ENCODE peak calls at places on chromosomes 2 and 18, in six cellular contexts. U, H, P, X, K and V are unnamed samples.

GRCh38 chr2:47029737-47030524 is 114.3 kb upstream of the MCFD2 start:
- DNase-seq in U (no peak), H (no peak), P (peak), X (no peak), K (no peak), V (no peak)

GRCh38 chr18:64639536-64639935 is 490.6 kb upstream of the LINC00305 start:
- DNase-seq in U (no peak), H (no peak), P (no peak), X (no peak), K (no peak), V (no peak)

GRCh38 chr2:65438137-65438899 is 5.9 kb upstream of the SPRED2 start:
- DNase-seq in U (no peak), H (no peak), P (no peak), X (no peak), K (no peak), V (no peak)

GRCh38 chr2:54634564-54635511 is 88.6 kb upstream of the EML6 start:
- DNase-seq in U (peak), H (peak), P (peak), X (peak), K (no peak), V (no peak)

GRCh38 chr18:28408528-28408927 is 231.6 kb upstream of the CDH2 start:
- DNase-seq in U (no peak), H (no peak), P (no peak), X (no peak), K (no peak), V (no peak)

GRCh38 chr2:16664052-16664731 is 1.4 kb downstream of the CYRIA start:
- DNase-seq in U (peak), H (no peak), P (peak), X (peak), K (no peak), V (no peak)

GRCh38 chr2:965640-966147 is 15.0 kb downstream of the SNTG2 start:
- DNase-seq in U (no peak), H (no peak), P (no peak), X (no peak), K (no peak), V (no peak)

GRCh38 chr18:70931942-70932814 is 643.3 kb downstream of the SOCS6 start:
- DNase-seq in U (peak), H (no peak), P (peak), X (peak), K (no peak), V (no peak)

GRCh38 chr2:25073025-25073424 is 31.1 kb downstream of the EFR3B start:
- DNase-seq in U (no peak), H (no peak), P (no peak), X (no peak), K (no peak), V (no peak)

GRCh38 chr2:74573747-74574562 is 19.4 kb downstream of the DOK1 start:
- DNase-seq in U (peak), H (no peak), P (no peak), X (peak), K (peak), V (no peak)

GRCh38 chr2:179248024-179248348 is 16.6 kb downstream of the SESTD1 start:
- DNase-seq in U (no peak), H (no peak), P (no peak), X (no peak), K (no peak), V (no peak)

GRCh38 chr2:157480182-157480961 is 36.5 kb upstream of the CYTIP start:
- DNase-seq in U (peak), H (no peak), P (no peak), X (peak), K (no peak), V (peak)

GRCh38 chr2:109321570-109321969 is 192.6 kb downstream of the SH3RF3 start:
- DNase-seq in U (no peak), H (no peak), P (no peak), X (peak), K (no peak), V (no peak)

GRCh38 chr2:62787381-62787780 is 81.9 kb downstream of the EHBP1 start:
- DNase-seq in U (peak), H (no peak), P (peak), X (peak), K (no peak), V (no peak)

GRCh38 chr18:68263481-68263880 is 451.4 kb downstream of the TMX3 start:
- DNase-seq in U (no peak), H (no peak), P (no peak), X (peak), K (no peak), V (no peak)

GRCh38 chr2:54065411-54065810 is 50.0 kb upstream of the ACYP2 start:
- DNase-seq in U (no peak), H (no peak), P (no peak), X (peak), K (no peak), V (peak)

GRCh38 chr2:60515751-60516226 is 37.7 kb downstream of the BCL11A start:
- DNase-seq in U (peak), H (no peak), P (no peak), X (peak), K (no peak), V (peak)
- TF ChIP-seq CTCF in U (peak), H (no peak), P (no peak), X (peak), K (no peak), V (peak)

DNA sequence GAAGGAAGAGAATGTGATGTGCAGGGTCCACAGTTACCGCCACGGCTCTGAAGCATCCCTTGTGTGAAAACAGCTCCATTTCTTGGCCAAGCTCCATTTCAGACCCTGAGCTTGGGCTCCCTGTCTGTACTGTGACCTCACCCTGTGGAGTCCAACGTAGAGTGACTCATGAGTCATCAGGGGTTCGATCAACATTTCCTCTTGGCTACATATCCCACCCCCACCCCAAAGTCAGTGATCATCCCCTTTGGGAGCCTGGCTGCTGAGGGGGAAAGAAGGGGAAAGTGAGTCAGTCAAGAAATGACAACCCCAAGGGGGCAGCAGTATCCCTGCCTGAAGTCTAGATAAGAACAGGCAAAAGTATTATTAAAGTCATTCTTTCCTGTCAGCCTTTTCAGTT is 62.2 kb downstream of the PAPOLG start:
- DNase-seq in U (peak), H (no peak), P (peak), X (peak), K (peak), V (no peak)
- TF ChIP-seq CTCF in U (peak), H (no peak), P (peak), X (peak), K (peak), V (no peak)

GRCh38 chr2:72008608-72009007 is 139.1 kb downstream of the CYP26B1 start:
- DNase-seq in U (no peak), H (no peak), P (no peak), X (no peak), K (no peak), V (no peak)
- TF ChIP-seq CTCF in U (no peak), H (no peak), P (no peak), X (no peak), K (no peak), V (no peak)

DNA sequence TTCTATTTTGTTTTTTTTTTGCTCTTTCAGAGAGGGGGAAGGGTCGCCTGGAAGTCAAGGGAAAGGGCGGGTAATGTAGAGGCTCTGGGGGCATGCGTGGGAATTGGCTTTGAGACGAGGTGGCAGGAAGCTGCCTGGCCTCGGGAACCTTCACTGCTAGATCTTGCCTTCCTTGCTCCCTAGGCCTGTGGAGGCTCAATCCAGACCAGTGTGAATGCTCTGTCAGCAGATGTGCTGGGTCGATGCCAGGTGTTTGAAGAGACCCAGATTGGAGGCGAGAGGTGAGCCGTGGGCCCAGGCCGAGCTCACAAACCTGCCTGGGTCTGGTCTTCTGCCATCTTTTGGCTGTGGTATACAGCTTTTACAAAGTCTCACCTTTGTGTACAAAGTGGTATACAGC is 15.5 kb downstream of the CCT7 start:
- DNase-seq in U (no peak), H (no peak), P (no peak), X (no peak), K (no peak), V (no peak)
- TF ChIP-seq CTCF in U (no peak), H (no peak), P (no peak), X (no peak), K (no peak), V (no peak)

GRCh38 chr2:96798733-96799622 is 17.1 kb upstream of the CNNM3 start:
- DNase-seq in U (no peak), H (no peak), P (no peak), X (no peak), K (no peak), V (no peak)
- TF ChIP-seq CTCF in U (no peak), H (no peak), P (no peak), X (no peak), K (no peak), V (no peak)

GRCh38 chr2:223920109-223920508 is 25.0 kb downstream of the WDFY1 start:
- DNase-seq in U (no peak), H (no peak), P (no peak), X (no peak), K (no peak), V (no peak)
- TF ChIP-seq CTCF in U (no peak), H (no peak), P (no peak), X (no peak), K (no peak), V (no peak)

DNA sequence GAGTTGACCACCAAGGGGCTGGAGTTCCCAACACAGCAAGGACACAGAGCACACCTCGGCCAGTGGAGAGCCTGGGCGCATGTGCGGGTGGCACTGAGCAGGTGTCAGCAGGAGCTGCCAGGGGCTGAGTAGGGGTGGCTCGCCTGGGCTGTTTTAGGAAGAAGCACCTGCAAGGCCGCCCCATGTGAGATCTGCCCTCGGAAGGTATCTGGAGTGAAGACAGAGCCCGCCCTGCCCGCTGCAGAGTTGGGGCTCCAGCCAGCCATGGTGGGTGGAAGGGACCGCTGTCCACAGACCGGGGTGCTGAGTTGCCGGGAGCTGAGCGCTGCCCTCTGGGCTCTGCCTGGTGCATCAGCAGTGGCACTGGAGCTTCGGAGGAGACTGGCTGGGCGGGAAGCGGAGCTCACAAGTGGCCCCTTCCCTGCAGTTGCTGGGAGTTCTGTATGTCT is 35.2 kb downstream of the MTERF4 start:
- DNase-seq in U (no peak), H (no peak), P (peak), X (peak), K (no peak), V (no peak)
- TF ChIP-seq CTCF in U (no peak), H (peak), P (no peak), X (no peak), K (no peak), V (peak)

GRCh38 chr2:158745866-158746382 is 49.2 kb upstream of the DAPL1 start:
- DNase-seq in U (no peak), H (no peak), P (no peak), X (no peak), K (no peak), V (no peak)
- TF ChIP-seq CTCF in U (no peak), H (no peak), P (no peak), X (no peak), K (no peak), V (no peak)

DNA sequence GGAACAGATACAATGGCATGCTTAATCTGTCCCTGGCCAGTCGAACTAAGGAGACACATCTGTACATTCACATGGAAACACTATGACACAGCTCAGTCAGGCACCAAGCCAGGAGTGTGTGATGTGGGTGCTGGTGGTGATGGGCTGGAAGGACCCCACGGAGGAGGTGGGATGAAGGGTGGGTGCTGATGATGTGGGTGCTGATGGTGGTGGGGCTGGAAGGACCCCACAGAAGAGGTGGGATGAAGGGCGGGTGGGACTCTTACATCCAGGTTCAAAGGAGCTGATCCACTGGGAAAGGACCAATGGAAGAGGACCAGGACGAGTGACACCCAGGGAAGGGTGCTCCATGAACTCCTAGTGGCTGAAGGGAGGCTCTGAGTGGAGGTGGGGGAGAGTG is 34.8 kb upstream of the ACAA2 start:
- DNase-seq in U (no peak), H (no peak), P (no peak), X (no peak), K (no peak), V (no peak)
- TF ChIP-seq CTCF in U (no peak), H (no peak), P (no peak), X (no peak), K (no peak), V (no peak)